ENCODE peak calls at places on chromosome 21, in six cellular contexts. P, H, Z, E, Q and Y are unnamed samples. For H3K4me1, the result is how much of the 10 kb centered on the place peaks cover.

GRCh38 chr21:43793243-43793642 is 3.9 kb downstream of the RRP1 start:
- DNase-seq in P (no peak), H (no peak), Z (no peak), E (no peak), Q (no peak), Y (no peak)

GRCh38 chr21:36203603-36203889 is 46.9 kb downstream of the DOP1B start:
- DNase-seq in P (no peak), H (peak), Z (no peak), E (peak), Q (no peak), Y (no peak)

GRCh38 chr21:26614251-26614650 is 41.2 kb upstream of the CYYR1 start:
- DNase-seq in P (no peak), H (no peak), Z (no peak), E (no peak), Q (no peak), Y (no peak)

GRCh38 chr21:34227386-34227852 is 136.4 kb upstream of the KCNE2 start:
- DNase-seq in P (no peak), H (no peak), Z (no peak), E (no peak), Q (no peak), Y (no peak)

GRCh38 chr21:42850866-42851391 is 28.4 kb downstream of the WDR4 start:
- DNase-seq in P (no peak), H (peak), Z (no peak), E (no peak), Q (no peak), Y (peak)

GRCh38 chr21:46454142-46454541 is 4.5 kb upstream of the DIP2A start:
- DNase-seq in P (no peak), H (no peak), Z (no peak), E (no peak), Q (no peak), Y (no peak)

GRCh38 chr21:41616063-41616591 is 108.2 kb upstream of the TMPRSS2 start:
- DNase-seq in P (no peak), H (no peak), Z (no peak), E (no peak), Q (no peak), Y (no peak)

GRCh38 chr21:34280389-34280795 is 83.4 kb upstream of the KCNE2 start:
- DNase-seq in P (no peak), H (no peak), Z (peak), E (peak), Q (peak), Y (no peak)

GRCh38 chr21:41706678-41707077 is 60.2 kb downstream of the RIPK4 start:
- DNase-seq in P (no peak), H (no peak), Z (no peak), E (peak), Q (no peak), Y (no peak)

GRCh38 chr21:38639782-38640750 is 141.8 kb upstream of the ERG start:
- DNase-seq in P (no peak), H (no peak), Z (no peak), E (no peak), Q (no peak), Y (no peak)

GRCh38 chr21:46347791-46348381 is 23.9 kb downstream of the PCNT start:
- DNase-seq in P (no peak), H (no peak), Z (peak), E (peak), Q (peak), Y (no peak)

GRCh38 chr21:38438476-38438893 is 59.8 kb downstream of the ERG start:
- DNase-seq in P (no peak), H (no peak), Z (peak), E (peak), Q (peak), Y (no peak)

GRCh38 chr21:37437376-37438080 is 71.0 kb downstream of the DYRK1A start:
- DNase-seq in P (no peak), H (no peak), Z (no peak), E (no peak), Q (no peak), Y (no peak)

GRCh38 chr21:36852864-36853263 is 113.6 kb downstream of the HLCS start:
- DNase-seq in P (no peak), H (no peak), Z (no peak), E (no peak), Q (no peak), Y (no peak)

GRCh38 chr21:27143476-27143875 is 176.6 kb upstream of the ADAMTS5 start:
- DNase-seq in P (no peak), H (no peak), Z (no peak), E (no peak), Q (peak), Y (no peak)

GRCh38 chr21:41894922-41895557 is 15.9 kb upstream of the PRDM15 start:
- DNase-seq in P (no peak), H (no peak), Z (no peak), E (no peak), Q (no peak), Y (no peak)

GRCh38 chr21:27034796-27035195 is 67.9 kb upstream of the ADAMTS5 start:
- DNase-seq in P (no peak), H (no peak), Z (no peak), E (no peak), Q (no peak), Y (no peak)

GRCh38 chr21:26769613-26770188 is 75.5 kb downstream of the ADAMTS1 start:
- DNase-seq in P (no peak), H (no peak), Z (no peak), E (peak), Q (no peak), Y (no peak)

GRCh38 chr21:37769656-37770055 is 146.6 kb downstream of the KCNJ6 start:
- DNase-seq in P (no peak), H (no peak), Z (no peak), E (no peak), Q (no peak), Y (no peak)

GRCh38 chr21:43974791-43975468 is 37.2 kb upstream of the TRAPPC10 start:
- DNase-seq in P (no peak), H (no peak), Z (no peak), E (no peak), Q (no peak), Y (no peak)

GRCh38 chr21:35619184-35619583 is 441.1 kb downstream of the SETD4 start:
- DNase-seq in P (no peak), H (no peak), Z (no peak), E (no peak), Q (no peak), Y (no peak)

GRCh38 chr21:38952890-38953289 is 147.2 kb downstream of the ETS2 start:
- DNase-seq in P (no peak), H (no peak), Z (no peak), E (no peak), Q (no peak), Y (no peak)

GRCh38 chr21:46347203-46347550 is 23.2 kb downstream of the PCNT start:
- DNase-seq in P (no peak), H (no peak), Z (no peak), E (no peak), Q (peak), Y (no peak)

GRCh38 chr21:45014747-45015468 is 59.5 kb upstream of the ADARB1 start:
- DNase-seq in P (no peak), H (no peak), Z (no peak), E (no peak), Q (no peak), Y (no peak)
- H3K4me1 ChIP-seq in P (under half), H (under half), Z (under half), E (under half), Q (under half), Y (under half)

GRCh38 chr21:20802201-20802600 is 196.0 kb upstream of the NCAM2 start:
- DNase-seq in P (no peak), H (no peak), Z (no peak), E (no peak), Q (no peak), Y (no peak)

DNA sequence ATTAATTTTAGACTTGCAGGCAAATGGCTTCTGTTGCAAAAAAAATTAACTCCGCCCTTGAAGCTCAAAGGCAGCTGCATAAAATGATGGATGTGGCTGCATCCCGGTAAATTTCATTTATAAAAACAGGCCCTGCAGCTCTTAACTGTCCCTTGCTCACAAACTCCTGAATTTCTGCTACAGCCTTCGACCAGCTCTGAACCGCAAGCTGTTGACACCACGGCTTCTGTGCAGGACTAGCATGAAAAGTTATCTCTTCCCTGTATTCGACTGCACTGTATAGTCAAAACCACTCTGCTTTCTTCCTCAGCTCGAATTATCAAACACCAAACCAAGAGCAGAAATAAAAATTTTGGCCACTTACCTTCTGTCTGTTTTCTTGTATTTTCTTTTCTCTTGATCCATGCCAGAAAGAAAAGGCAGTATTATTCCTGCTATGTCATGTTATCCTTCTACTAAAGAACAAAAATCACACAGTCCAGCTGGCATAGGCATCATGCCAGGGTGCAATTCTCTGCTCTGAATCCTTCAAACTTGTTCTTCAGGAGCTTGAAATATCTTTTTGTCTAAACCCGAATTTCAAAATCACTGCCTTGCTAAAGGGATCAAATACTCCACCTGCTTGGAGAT is 195.5 kb upstream of the NCAM2 start:
- DNase-seq in P (no peak), H (no peak), Z (no peak), E (no peak), Q (no peak), Y (no peak)
- H3K27ac ChIP-seq in P (no peak), H (no peak), Z (no peak), E (no peak), Q (no peak), Y (no peak)

GRCh38 chr21:14866859-14867560 is 197.8 kb downstream of the NRIP1 start:
- DNase-seq in P (no peak), H (no peak), Z (no peak), E (no peak), Q (no peak), Y (no peak)

GRCh38 chr21:14874379-14874778 is 190.4 kb downstream of the NRIP1 start:
- DNase-seq in P (no peak), H (no peak), Z (no peak), E (no peak), Q (no peak), Y (no peak)

GRCh38 chr21:14870841-14871126 is 194.0 kb downstream of the NRIP1 start:
- DNase-seq in P (no peak), H (no peak), Z (no peak), E (no peak), Q (no peak), Y (no peak)

GRCh38 chr21:14871861-14872260 is 192.9 kb downstream of the NRIP1 start:
- DNase-seq in P (no peak), H (no peak), Z (no peak), E (no peak), Q (no peak), Y (no peak)

DNA sequence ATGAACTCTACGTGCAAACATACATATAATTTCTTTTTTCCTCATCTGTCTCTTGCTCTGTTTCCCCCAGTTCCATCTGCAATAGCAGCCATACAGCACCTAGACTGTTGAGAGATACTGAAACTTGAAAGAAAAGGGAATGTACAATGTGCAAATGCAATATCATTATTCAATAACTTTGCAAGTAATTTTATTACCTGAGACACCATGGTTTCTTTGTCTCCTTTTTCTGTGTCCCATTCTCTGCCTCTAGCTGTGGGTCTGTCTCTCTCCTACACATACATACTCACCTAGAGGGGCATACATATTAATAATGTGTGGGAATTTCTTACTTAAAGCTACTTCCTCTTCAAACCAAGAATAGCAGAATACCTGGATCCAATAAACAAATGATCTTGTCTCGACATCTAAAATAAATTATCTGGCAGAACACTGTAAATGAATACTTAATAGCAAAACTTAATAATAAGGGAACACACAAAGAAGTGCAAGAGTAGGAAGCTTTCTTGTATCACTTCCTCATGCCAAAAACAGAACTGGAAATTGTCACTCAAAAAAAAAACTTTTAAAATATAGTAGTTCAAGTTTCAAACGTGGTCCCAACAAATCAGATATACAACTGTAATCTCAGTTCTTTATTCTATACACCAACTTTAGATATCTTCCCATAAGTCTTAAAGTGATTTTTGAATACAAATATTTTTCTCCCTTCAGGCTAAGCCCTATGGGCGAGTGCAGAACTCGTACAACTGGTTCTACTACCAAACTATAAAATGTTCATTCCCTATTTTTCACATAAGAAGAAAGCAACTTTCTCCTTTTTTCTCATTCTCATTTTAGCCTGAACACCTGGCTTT is 194.6 kb downstream of the NRIP1 start:
- DNase-seq in P (no peak), H (no peak), Z (no peak), E (no peak), Q (no peak), Y (no peak)
- H3K4me1 ChIP-seq in P (under half), H (under half), Z (under half), E (under half), Q (under half), Y (under half)

GRCh38 chr21:32705139-32705538 is 22.7 kb downstream of the SYNJ1 start:
- DNase-seq in P (no peak), H (no peak), Z (no peak), E (no peak), Q (no peak), Y (no peak)

GRCh38 chr21:32705901-32706300 is 21.9 kb downstream of the SYNJ1 start:
- DNase-seq in P (no peak), H (no peak), Z (no peak), E (no peak), Q (no peak), Y (no peak)

GRCh38 chr21:32710987-32711386 is 16.8 kb downstream of the SYNJ1 start:
- DNase-seq in P (no peak), H (no peak), Z (no peak), E (no peak), Q (no peak), Y (no peak)

GRCh38 chr21:32710069-32710784 is 17.6 kb downstream of the SYNJ1 start:
- DNase-seq in P (no peak), H (no peak), Z (no peak), E (no peak), Q (no peak), Y (no peak)

DNA sequence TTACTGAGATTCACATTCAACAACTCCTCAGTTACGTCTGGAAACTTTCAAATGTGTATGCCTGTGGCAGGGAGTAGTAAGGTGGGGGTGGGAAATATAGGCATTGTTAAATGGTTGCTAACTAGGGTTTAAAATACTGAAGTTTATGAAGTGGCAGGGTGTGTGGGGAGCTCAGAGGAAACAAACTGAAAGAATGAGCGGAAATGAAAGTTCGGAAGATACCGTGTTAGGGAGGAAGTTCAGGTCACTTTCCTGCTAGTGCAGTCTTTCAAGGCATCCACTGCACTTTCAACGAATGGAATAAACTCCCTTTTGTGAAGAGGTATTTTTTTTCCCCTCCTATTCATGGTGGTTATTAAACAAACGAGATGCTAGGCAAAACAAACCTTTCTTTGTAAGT is 19.7 kb downstream of the SYNJ1 start:
- DNase-seq in P (no peak), H (no peak), Z (no peak), E (no peak), Q (no peak), Y (no peak)
- H3K27ac ChIP-seq in P (no peak), H (no peak), Z (no peak), E (peak), Q (no peak), Y (no peak)

GRCh38 chr21:45163413-45164123 is 89.2 kb downstream of the ADARB1 start:
- DNase-seq in P (no peak), H (no peak), Z (no peak), E (no peak), Q (no peak), Y (no peak)

GRCh38 chr21:45162115-45162514 is 87.7 kb downstream of the ADARB1 start:
- DNase-seq in P (no peak), H (no peak), Z (no peak), E (no peak), Q (no peak), Y (no peak)

GRCh38 chr21:45162809-45163208 is 88.4 kb downstream of the ADARB1 start:
- DNase-seq in P (no peak), H (no peak), Z (no peak), E (no peak), Q (no peak), Y (no peak)

GRCh38 chr21:45158491-45159423 is 84.4 kb downstream of the ADARB1 start:
- DNase-seq in P (no peak), H (no peak), Z (no peak), E (no peak), Q (no peak), Y (no peak)

DNA sequence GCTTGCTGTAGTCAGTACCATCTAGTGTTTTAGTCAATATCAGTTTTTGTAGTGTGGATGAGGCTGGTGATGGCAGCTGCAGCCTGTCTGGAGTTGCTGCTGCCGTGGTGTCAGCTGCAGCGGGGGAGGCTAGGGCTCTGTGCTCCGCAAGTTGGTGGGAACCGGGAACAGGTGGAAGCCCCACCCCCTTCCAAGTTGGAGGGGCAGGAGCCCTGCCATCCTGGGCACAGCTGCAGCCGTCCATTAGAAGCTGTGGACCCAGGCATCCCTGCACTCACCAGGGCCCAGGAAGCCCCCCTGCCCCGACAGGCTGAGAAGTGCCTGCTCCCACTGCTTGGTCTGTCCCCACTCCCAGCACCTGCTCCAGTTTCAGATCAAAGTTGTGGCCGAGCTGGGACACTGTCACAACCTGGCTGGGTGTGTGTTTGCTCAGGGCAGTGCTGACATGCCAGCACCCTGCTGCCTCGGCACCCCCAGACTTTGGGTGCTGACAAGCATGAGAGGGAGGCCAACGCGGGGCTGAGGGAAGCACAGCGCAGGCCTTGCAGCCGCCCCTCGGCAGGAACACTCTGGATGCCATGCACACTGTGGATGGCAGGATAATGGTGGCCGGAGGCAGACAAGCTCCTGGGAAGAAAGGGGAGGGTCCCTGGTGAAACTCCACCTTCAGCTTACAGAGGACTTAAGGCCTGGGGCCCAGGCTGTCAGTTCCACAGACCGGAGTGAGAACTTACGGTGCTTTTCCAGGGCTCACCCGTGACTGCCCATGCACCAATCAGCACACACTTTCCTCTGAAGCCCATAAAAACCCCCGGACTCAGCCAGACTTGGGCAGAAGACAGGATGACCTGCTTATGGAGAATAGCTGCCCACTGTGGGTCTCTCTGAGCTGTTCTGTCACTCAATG is 86.9 kb downstream of the ADARB1 start:
- DNase-seq in P (no peak), H (no peak), Z (no peak), E (no peak), Q (no peak), Y (no peak)
- H3K4me1 ChIP-seq in P (under half), H (under half), Z (under half), E (under half), Q (under half), Y (under half)

GRCh38 chr21:28761709-28762356 is 230.8 kb downstream of the LTN1 start:
- DNase-seq in P (no peak), H (no peak), Z (no peak), E (no peak), Q (no peak), Y (no peak)
- H3K27ac ChIP-seq in P (no peak), H (no peak), Z (no peak), E (no peak), Q (no peak), Y (no peak)